ENCODE peak calls at places on chromosomes 12 and 14, in seven cellular contexts. One of them, this sample, is unnamed. For H3K9me3, the result is how much of the 10 kb centered on the place peaks cover.

GRCh38 chr12:85350356-85350755 is 70.3 kb downstream of the ALX1 start:
- DNase-seq in astrocyte: no peak
- DNase-seq in A549: no peak
- DNase-seq in CD8-positive, alpha-beta memory T cell: no peak
- DNase-seq in AG04450: no peak
- DNase-seq in adipocyte: no peak
- DNase-seq in SK-N-SH: no peak
- DNase-seq in this sample: no peak

GRCh38 chr14:102280376-102280962 is 24.5 kb downstream of the MOK start:
- DNase-seq in adipocyte: peak
- DNase-seq in A549: peak
- DNase-seq in CD8-positive, alpha-beta memory T cell: no peak
- DNase-seq in SK-N-SH: no peak
- DNase-seq in AG04450: peak
- DNase-seq in astrocyte: peak
- DNase-seq in this sample: no peak

GRCh38 chr12:65779091-65779642 is 45.1 kb upstream of the HMGA2 start:
- DNase-seq in A549: peak
- DNase-seq in astrocyte: peak
- DNase-seq in AG04450: no peak
- DNase-seq in adipocyte: peak
- DNase-seq in SK-N-SH: no peak
- DNase-seq in CD8-positive, alpha-beta memory T cell: no peak
- DNase-seq in this sample: no peak

GRCh38 chr14:32039401-32039800 is 37.7 kb upstream of the ARHGAP5 start:
- DNase-seq in AG04450: no peak
- DNase-seq in SK-N-SH: no peak
- DNase-seq in adipocyte: no peak
- DNase-seq in A549: no peak
- DNase-seq in astrocyte: no peak
- DNase-seq in CD8-positive, alpha-beta memory T cell: no peak
- DNase-seq in this sample: no peak

GRCh38 chr14:29442720-29443119 is 484.9 kb downstream of the PRKD1 start:
- DNase-seq in SK-N-SH: no peak
- DNase-seq in adipocyte: peak
- DNase-seq in AG04450: no peak
- DNase-seq in A549: no peak
- DNase-seq in astrocyte: peak
- DNase-seq in CD8-positive, alpha-beta memory T cell: no peak
- DNase-seq in this sample: no peak

GRCh38 chr12:3225796-3226180 is 148.6 kb downstream of the TSPAN9 start:
- DNase-seq in SK-N-SH: no peak
- DNase-seq in A549: no peak
- DNase-seq in astrocyte: peak
- DNase-seq in adipocyte: peak
- DNase-seq in CD8-positive, alpha-beta memory T cell: no peak
- DNase-seq in AG04450: no peak
- DNase-seq in this sample: no peak

GRCh38 chr14:99593971-99594841 is 9.8 kb downstream of the CCDC85C start:
- DNase-seq in astrocyte: no peak
- DNase-seq in CD8-positive, alpha-beta memory T cell: no peak
- DNase-seq in adipocyte: no peak
- DNase-seq in A549: no peak
- DNase-seq in SK-N-SH: no peak
- DNase-seq in AG04450: no peak
- DNase-seq in this sample: no peak

GRCh38 chr12:47725893-47726292 is 603 bp upstream of the ENDOU start:
- DNase-seq in A549: no peak
- DNase-seq in adipocyte: peak
- DNase-seq in astrocyte: peak
- DNase-seq in SK-N-SH: no peak
- DNase-seq in AG04450: no peak
- DNase-seq in CD8-positive, alpha-beta memory T cell: no peak
- DNase-seq in this sample: peak

GRCh38 chr12:1591029-1591428 is 3.4 kb downstream of the FBXL14 start:
- DNase-seq in CD8-positive, alpha-beta memory T cell: peak
- DNase-seq in AG04450: no peak
- DNase-seq in A549: peak
- DNase-seq in astrocyte: no peak
- DNase-seq in SK-N-SH: no peak
- DNase-seq in adipocyte: peak
- DNase-seq in this sample: no peak

GRCh38 chr14:75829316-75829715 is 152.5 kb downstream of the TGFB3 start:
- DNase-seq in CD8-positive, alpha-beta memory T cell: no peak
- DNase-seq in adipocyte: no peak
- DNase-seq in SK-N-SH: no peak
- DNase-seq in astrocyte: no peak
- DNase-seq in AG04450: no peak
- DNase-seq in A549: no peak
- DNase-seq in this sample: no peak

GRCh38 chr14:101475468-101476257 is 85.6 kb upstream of the DIO3 start:
- DNase-seq in A549: peak
- DNase-seq in astrocyte: peak
- DNase-seq in SK-N-SH: no peak
- DNase-seq in CD8-positive, alpha-beta memory T cell: no peak
- DNase-seq in adipocyte: peak
- DNase-seq in AG04450: peak
- DNase-seq in this sample: peak

GRCh38 chr14:74577247-74577947 is 34.6 kb downstream of the LTBP2 start:
- DNase-seq in astrocyte: no peak
- DNase-seq in AG04450: no peak
- DNase-seq in adipocyte: no peak
- DNase-seq in A549: no peak
- DNase-seq in CD8-positive, alpha-beta memory T cell: no peak
- DNase-seq in SK-N-SH: no peak
- DNase-seq in this sample: peak

GRCh38 chr12:3204143-3204542 is 127.0 kb downstream of the TSPAN9 start:
- DNase-seq in CD8-positive, alpha-beta memory T cell: no peak
- DNase-seq in astrocyte: no peak
- DNase-seq in SK-N-SH: no peak
- DNase-seq in A549: no peak
- DNase-seq in AG04450: no peak
- DNase-seq in adipocyte: no peak
- DNase-seq in this sample: no peak

GRCh38 chr14:70489579-70490175 is 37.7 kb downstream of the ADAM21 start:
- DNase-seq in astrocyte: no peak
- DNase-seq in A549: no peak
- DNase-seq in adipocyte: no peak
- DNase-seq in CD8-positive, alpha-beta memory T cell: no peak
- DNase-seq in AG04450: no peak
- DNase-seq in SK-N-SH: no peak
- DNase-seq in this sample: no peak

GRCh38 chr12:6390084-6390799 is 6.3 kb downstream of the LTBR start:
- DNase-seq in SK-N-SH: no peak
- DNase-seq in adipocyte: no peak
- DNase-seq in astrocyte: no peak
- DNase-seq in AG04450: no peak
- DNase-seq in A549: no peak
- DNase-seq in CD8-positive, alpha-beta memory T cell: no peak
- DNase-seq in this sample: no peak

GRCh38 chr12:6391013-6391412 is 7.1 kb downstream of the LTBR start:
- DNase-seq in adipocyte: no peak
- DNase-seq in astrocyte: no peak
- DNase-seq in SK-N-SH: peak
- DNase-seq in A549: no peak
- DNase-seq in CD8-positive, alpha-beta memory T cell: no peak
- DNase-seq in AG04450: no peak
- DNase-seq in this sample: no peak

GRCh38 chr12:6392499-6392898 is 8.5 kb downstream of the LTBR start:
- DNase-seq in astrocyte: no peak
- DNase-seq in A549: peak
- DNase-seq in adipocyte: no peak
- DNase-seq in AG04450: no peak
- DNase-seq in SK-N-SH: no peak
- DNase-seq in CD8-positive, alpha-beta memory T cell: no peak
- DNase-seq in this sample: peak

GRCh38 chr12:6394398-6394797 is 10.4 kb downstream of the LTBR start:
- DNase-seq in CD8-positive, alpha-beta memory T cell: no peak
- DNase-seq in A549: no peak
- DNase-seq in astrocyte: no peak
- DNase-seq in adipocyte: no peak
- DNase-seq in SK-N-SH: no peak
- DNase-seq in AG04450: no peak
- DNase-seq in this sample: no peak

DNA sequence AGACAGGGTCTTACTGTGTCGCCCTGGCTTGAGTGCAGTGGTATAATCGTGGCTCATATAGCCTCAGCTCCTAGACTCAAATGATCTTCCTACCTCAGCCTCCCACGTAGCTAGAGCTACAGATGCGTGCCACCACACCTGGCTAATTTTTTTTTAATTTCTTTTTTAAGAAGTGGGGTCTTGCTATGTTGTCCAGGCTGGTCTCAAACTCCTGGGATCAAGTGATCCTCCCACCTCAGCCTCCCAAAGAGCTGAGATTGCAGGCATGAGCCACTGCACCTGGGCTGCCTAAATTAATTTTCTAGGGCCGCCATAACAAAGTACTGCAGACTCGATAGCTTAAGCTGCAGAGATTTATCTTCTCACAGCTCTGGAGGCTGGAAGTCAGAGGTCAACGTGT is 9.1 kb downstream of the LTBR start:
- DNase-seq in SK-N-SH: no peak
- DNase-seq in astrocyte: no peak
- DNase-seq in A549: no peak
- DNase-seq in CD8-positive, alpha-beta memory T cell: no peak
- DNase-seq in adipocyte: no peak
- DNase-seq in AG04450: no peak
- DNase-seq in this sample: no peak
- H3K9me3 ChIP-seq in SK-N-SH: under half
- H3K9me3 ChIP-seq in astrocyte: under half
- H3K9me3 ChIP-seq in A549: under half
- H3K9me3 ChIP-seq in CD8-positive, alpha-beta memory T cell: under half
- H3K9me3 ChIP-seq in adipocyte: under half
- H3K9me3 ChIP-seq in AG04450: under half
- H3K9me3 ChIP-seq in this sample: under half

GRCh38 chr12:102436867-102437266 is 43.5 kb downstream of the IGF1 start:
- DNase-seq in AG04450: no peak
- DNase-seq in CD8-positive, alpha-beta memory T cell: no peak
- DNase-seq in A549: no peak
- DNase-seq in astrocyte: no peak
- DNase-seq in adipocyte: no peak
- DNase-seq in SK-N-SH: no peak
- DNase-seq in this sample: no peak
- H3K9me3 ChIP-seq in AG04450: under half
- H3K9me3 ChIP-seq in CD8-positive, alpha-beta memory T cell: under half
- H3K9me3 ChIP-seq in A549: under half
- H3K9me3 ChIP-seq in astrocyte: under half
- H3K9me3 ChIP-seq in adipocyte: under half
- H3K9me3 ChIP-seq in SK-N-SH: under half
- H3K9me3 ChIP-seq in this sample: under half

GRCh38 chr14:61514006-61514830 is 181.1 kb upstream of the HIF1A start:
- DNase-seq in CD8-positive, alpha-beta memory T cell: no peak
- DNase-seq in A549: no peak
- DNase-seq in astrocyte: peak
- DNase-seq in AG04450: no peak
- DNase-seq in adipocyte: no peak
- DNase-seq in SK-N-SH: no peak
- DNase-seq in this sample: no peak
- H3K9me3 ChIP-seq in CD8-positive, alpha-beta memory T cell: under half
- H3K9me3 ChIP-seq in A549: under half
- H3K9me3 ChIP-seq in astrocyte: under half
- H3K9me3 ChIP-seq in AG04450: under half
- H3K9me3 ChIP-seq in adipocyte: under half
- H3K9me3 ChIP-seq in SK-N-SH: under half
- H3K9me3 ChIP-seq in this sample: under half

DNA sequence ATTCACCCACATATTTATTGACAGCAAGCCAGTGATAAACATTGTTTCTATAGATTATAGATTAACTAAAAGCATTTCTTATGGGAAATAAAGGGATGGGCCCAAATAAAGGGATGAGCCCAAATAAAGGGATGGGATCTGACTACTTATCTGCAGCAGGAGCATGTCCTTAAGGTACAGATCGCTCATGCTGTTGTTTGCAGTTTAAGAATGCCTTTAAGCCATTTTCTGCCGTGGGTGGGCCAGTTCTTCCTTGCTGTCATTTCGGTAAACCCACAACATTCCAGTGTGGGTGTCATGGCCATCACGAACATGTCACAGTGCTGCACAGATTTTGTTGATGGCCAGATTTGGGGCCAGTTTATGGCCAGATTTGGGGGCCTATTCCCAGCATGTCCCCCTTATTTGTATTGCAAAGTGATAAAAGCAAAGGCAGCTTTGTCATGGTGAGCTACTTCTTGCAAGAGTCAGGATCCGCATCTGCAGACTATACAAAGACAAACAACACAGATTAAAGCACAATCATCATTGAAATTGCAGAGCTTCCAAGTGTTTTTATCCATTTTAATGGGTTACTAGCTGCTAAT is 700.7 kb downstream of the LRFN5 start:
- DNase-seq in AG04450: no peak
- DNase-seq in A549: no peak
- DNase-seq in SK-N-SH: no peak
- DNase-seq in adipocyte: no peak
- DNase-seq in CD8-positive, alpha-beta memory T cell: no peak
- DNase-seq in astrocyte: no peak
- DNase-seq in this sample: no peak
- H3K9me3 ChIP-seq in AG04450: under half
- H3K9me3 ChIP-seq in A549: under half
- H3K9me3 ChIP-seq in SK-N-SH: under half
- H3K9me3 ChIP-seq in adipocyte: under half
- H3K9me3 ChIP-seq in CD8-positive, alpha-beta memory T cell: under half
- H3K9me3 ChIP-seq in astrocyte: under half
- H3K9me3 ChIP-seq in this sample: under half

DNA sequence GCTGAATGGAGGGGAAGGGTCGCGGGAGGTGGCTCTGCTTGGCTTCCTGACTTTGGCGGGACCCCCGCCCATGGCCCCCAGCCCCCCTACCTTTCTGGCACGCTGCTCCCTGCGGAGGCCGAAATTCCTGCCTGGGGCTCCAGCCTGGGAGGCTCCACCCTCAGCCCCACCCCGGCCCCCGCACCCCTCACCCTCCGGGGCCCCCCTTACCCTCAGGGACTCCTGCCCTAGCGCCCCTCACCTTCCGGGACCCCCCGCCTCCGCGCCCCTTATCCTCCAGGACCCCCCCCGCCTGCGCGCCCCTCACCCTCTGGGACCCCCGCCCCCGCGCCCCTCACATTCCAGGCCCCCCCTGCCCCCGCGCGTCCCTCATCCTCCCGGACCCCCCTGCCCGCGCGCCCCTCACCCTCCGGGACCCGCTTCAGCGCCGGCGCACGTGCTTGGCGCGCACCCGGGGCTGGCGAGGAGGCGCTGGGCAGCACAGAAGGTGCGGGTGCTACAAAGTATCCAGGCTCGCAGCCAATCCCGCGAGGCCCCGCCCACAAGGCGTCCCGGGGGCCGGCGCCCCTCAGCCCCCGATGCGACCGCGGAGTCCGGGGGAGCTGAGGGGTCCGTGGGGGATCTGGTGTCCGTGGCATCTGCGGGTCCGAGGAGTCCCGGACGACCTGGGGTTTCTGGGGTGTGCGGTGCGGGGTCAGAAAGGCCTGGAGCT is at the start of gene ANHX:
- DNase-seq in CD8-positive, alpha-beta memory T cell: no peak
- DNase-seq in AG04450: no peak
- DNase-seq in adipocyte: no peak
- DNase-seq in SK-N-SH: peak
- DNase-seq in astrocyte: no peak
- DNase-seq in A549: no peak
- DNase-seq in this sample: no peak
- H3K9me3 ChIP-seq in CD8-positive, alpha-beta memory T cell: under half
- H3K9me3 ChIP-seq in AG04450: half or more
- H3K9me3 ChIP-seq in adipocyte: under half
- H3K9me3 ChIP-seq in SK-N-SH: under half
- H3K9me3 ChIP-seq in astrocyte: under half
- H3K9me3 ChIP-seq in A549: half or more
- H3K9me3 ChIP-seq in this sample: under half

This sample was measured in sigmoid colon.